ENCODE peak calls at places on chromosomes 11 and 22, in eight cellular contexts. One of them, this sample, is unnamed.

GRCh38 chr11:104881117-104881794 is 17.0 kb downstream of the CASP12 start:
- DNase-seq in GM12878: no peak
- DNase-seq in K562: no peak
- DNase-seq in HCT116: no peak
- DNase-seq in HepG2: no peak
- DNase-seq in GM23338: no peak
- DNase-seq in endothelial cell of umbilical vein: no peak
- DNase-seq in H1: no peak
- DNase-seq in this sample: no peak

GRCh38 chr11:35009941-35010337 is 93.5 kb downstream of the PDHX start:
- DNase-seq in GM12878: no peak
- DNase-seq in K562: no peak
- DNase-seq in HCT116: no peak
- DNase-seq in HepG2: no peak
- DNase-seq in GM23338: no peak
- DNase-seq in endothelial cell of umbilical vein: no peak
- DNase-seq in H1: no peak
- DNase-seq in this sample: no peak

GRCh38 chr11:7417328-7417727 is 68.0 kb upstream of the OLFML1 start:
- DNase-seq in GM12878: no peak
- DNase-seq in K562: no peak
- DNase-seq in HCT116: no peak
- DNase-seq in HepG2: no peak
- DNase-seq in GM23338: peak; percentile 77
- DNase-seq in endothelial cell of umbilical vein: no peak
- DNase-seq in H1: no peak
- DNase-seq in this sample: no peak

GRCh38 chr11:119323532-119324033 is 6.7 kb upstream of the MCAM start:
- DNase-seq in GM12878: peak; percentile 37
- DNase-seq in K562: peak; percentile 86
- DNase-seq in HCT116: peak; percentile 51
- DNase-seq in HepG2: peak; percentile 46
- DNase-seq in GM23338: peak; percentile 95
- DNase-seq in endothelial cell of umbilical vein: peak; percentile 76
- DNase-seq in H1: no peak
- DNase-seq in this sample: no peak

GRCh38 chr22:27686534-27686933 is 115.0 kb downstream of the MN1 start:
- DNase-seq in GM12878: no peak
- DNase-seq in K562: peak; percentile 37
- DNase-seq in HCT116: peak; percentile 68
- DNase-seq in HepG2: peak; percentile 39
- DNase-seq in GM23338: no peak
- DNase-seq in endothelial cell of umbilical vein: peak; percentile 87
- DNase-seq in H1: no peak
- DNase-seq in this sample: no peak

GRCh38 chr11:47488111-47488510 is 39.2 kb upstream of the RAPSN start:
- DNase-seq in GM12878: no peak
- DNase-seq in K562: no peak
- DNase-seq in HCT116: no peak
- DNase-seq in HepG2: peak; percentile 59
- DNase-seq in GM23338: no peak
- DNase-seq in endothelial cell of umbilical vein: no peak
- DNase-seq in H1: no peak
- DNase-seq in this sample: no peak

GRCh38 chr11:101912823-101913284 is 2.0 kb upstream of the CEP126 start:
- DNase-seq in GM12878: no peak
- DNase-seq in K562: no peak
- DNase-seq in HCT116: no peak
- DNase-seq in HepG2: peak; percentile 45
- DNase-seq in GM23338: no peak
- DNase-seq in endothelial cell of umbilical vein: peak; percentile 97
- DNase-seq in H1: no peak
- DNase-seq in this sample: no peak

GRCh38 chr11:90228056-90228455 is 5.2 kb upstream of the CHORDC1 start:
- DNase-seq in GM12878: no peak
- DNase-seq in K562: no peak
- DNase-seq in HCT116: no peak
- DNase-seq in HepG2: no peak
- DNase-seq in GM23338: peak; percentile 34
- DNase-seq in endothelial cell of umbilical vein: no peak
- DNase-seq in H1: no peak
- DNase-seq in this sample: no peak

GRCh38 chr11:126793596-126793995 is 207.0 kb downstream of the KIRREL3 start:
- DNase-seq in GM12878: no peak
- DNase-seq in K562: no peak
- DNase-seq in HCT116: no peak
- DNase-seq in HepG2: no peak
- DNase-seq in GM23338: no peak
- DNase-seq in endothelial cell of umbilical vein: no peak
- DNase-seq in H1: no peak
- DNase-seq in this sample: no peak

GRCh38 chr11:67370351-67371076 is 2.9 kb downstream of the CLCF1 start:
- DNase-seq in GM12878: no peak
- DNase-seq in K562: no peak
- DNase-seq in HCT116: no peak
- DNase-seq in HepG2: no peak
- DNase-seq in GM23338: no peak
- DNase-seq in endothelial cell of umbilical vein: no peak
- DNase-seq in H1: no peak
- DNase-seq in this sample: no peak

GRCh38 chr22:26656896-26657851 is at the start of gene MIAT:
- DNase-seq in GM12878: no peak
- DNase-seq in K562: peak; percentile 37
- DNase-seq in HCT116: no peak
- DNase-seq in HepG2: no peak
- DNase-seq in GM23338: peak; percentile 90
- DNase-seq in endothelial cell of umbilical vein: no peak
- DNase-seq in H1: no peak
- DNase-seq in this sample: no peak

GRCh38 chr11:116224889-116225200 is 547.9 kb downstream of the BUD13 start:
- DNase-seq in GM12878: no peak
- DNase-seq in K562: no peak
- DNase-seq in HCT116: no peak
- DNase-seq in HepG2: no peak
- DNase-seq in GM23338: no peak
- DNase-seq in endothelial cell of umbilical vein: no peak
- DNase-seq in H1: no peak
- DNase-seq in this sample: no peak

GRCh38 chr22:20137671-20138416 is 6.2 kb downstream of the ZDHHC8 start:
- DNase-seq in GM12878: no peak
- DNase-seq in K562: no peak
- DNase-seq in HCT116: no peak
- DNase-seq in HepG2: no peak
- DNase-seq in GM23338: no peak
- DNase-seq in endothelial cell of umbilical vein: no peak
- DNase-seq in H1: no peak
- DNase-seq in this sample: no peak
- TF ChIP-seq POLR2AphosphoS5 in GM12878: no peak
- TF ChIP-seq POLR2AphosphoS5 in K562: no peak
- TF ChIP-seq POLR2AphosphoS5 in HCT116: no peak
- TF ChIP-seq POLR2AphosphoS5 in HepG2: no peak
- TF ChIP-seq POLR2AphosphoS5 in GM23338: no peak
- TF ChIP-seq POLR2AphosphoS5 in endothelial cell of umbilical vein: no peak
- TF ChIP-seq POLR2AphosphoS5 in H1: no peak
- TF ChIP-seq POLR2AphosphoS5 in this sample: no peak

GRCh38 chr11:986952-987305 is 49.6 kb downstream of the MUC6 start:
- DNase-seq in GM12878: no peak
- DNase-seq in K562: no peak
- DNase-seq in HCT116: no peak
- DNase-seq in HepG2: no peak
- DNase-seq in GM23338: no peak
- DNase-seq in endothelial cell of umbilical vein: no peak
- DNase-seq in H1: no peak
- DNase-seq in this sample: no peak

GRCh38 chr11:985848-986247 is 50.7 kb downstream of the MUC6 start:
- DNase-seq in GM12878: no peak
- DNase-seq in K562: no peak
- DNase-seq in HCT116: no peak
- DNase-seq in HepG2: no peak
- DNase-seq in GM23338: no peak
- DNase-seq in endothelial cell of umbilical vein: no peak
- DNase-seq in H1: no peak
- DNase-seq in this sample: no peak

GRCh38 chr11:985435-985834 is 51.1 kb downstream of the MUC6 start:
- DNase-seq in GM12878: no peak
- DNase-seq in K562: no peak
- DNase-seq in HCT116: no peak
- DNase-seq in HepG2: no peak
- DNase-seq in GM23338: no peak
- DNase-seq in endothelial cell of umbilical vein: no peak
- DNase-seq in H1: no peak
- DNase-seq in this sample: no peak

GRCh38 chr11:987671-988070 is 48.8 kb downstream of the MUC6 start:
- DNase-seq in GM12878: no peak
- DNase-seq in K562: no peak
- DNase-seq in HCT116: no peak
- DNase-seq in HepG2: no peak
- DNase-seq in GM23338: no peak
- DNase-seq in endothelial cell of umbilical vein: no peak
- DNase-seq in H1: no peak
- DNase-seq in this sample: no peak

DNA sequence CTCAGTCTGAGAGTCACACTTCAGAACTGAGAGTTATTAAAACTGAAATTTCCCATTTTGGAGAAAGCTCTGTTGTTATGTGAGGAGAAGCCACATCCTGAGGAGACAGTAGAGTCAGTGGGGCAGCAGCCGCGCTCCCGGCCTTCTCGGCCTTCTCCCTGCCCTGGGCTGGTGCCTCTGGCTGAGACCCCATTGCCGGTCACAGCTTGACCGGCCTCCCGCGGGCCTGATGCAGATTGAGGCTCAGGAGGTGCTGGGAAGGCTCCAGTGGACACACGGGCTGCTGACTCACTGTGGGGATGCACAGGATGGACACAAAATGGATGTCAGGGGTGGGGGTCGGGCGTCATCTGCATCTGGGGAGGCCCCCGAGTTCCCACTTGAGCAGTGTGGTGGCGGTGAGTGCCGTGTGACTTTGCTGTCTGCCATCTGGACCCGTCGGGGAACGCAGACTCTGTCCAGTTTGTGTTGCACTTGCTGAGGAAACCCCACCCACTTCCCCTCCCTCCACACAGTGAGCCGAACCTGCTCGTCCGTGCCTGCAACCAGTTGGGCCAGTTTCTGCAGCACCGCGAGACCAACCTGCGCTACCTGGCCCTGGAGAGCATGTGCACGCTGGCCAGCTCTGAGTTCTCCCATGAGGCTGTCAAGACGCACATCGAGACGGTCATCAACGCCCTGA is 50.1 kb downstream of the MUC6 start:
- DNase-seq in GM12878: no peak
- DNase-seq in K562: no peak
- DNase-seq in HCT116: no peak
- DNase-seq in HepG2: no peak
- DNase-seq in GM23338: no peak
- DNase-seq in endothelial cell of umbilical vein: no peak
- DNase-seq in H1: no peak
- DNase-seq in this sample: no peak
- H3K4me3 ChIP-seq in GM12878: no peak overlapping the region
- H3K4me3 ChIP-seq in K562: no peak overlapping the region
- H3K4me3 ChIP-seq in HCT116: no peak overlapping the region
- H3K4me3 ChIP-seq in HepG2: no peak overlapping the region
- H3K4me3 ChIP-seq in GM23338: no peak overlapping the region
- H3K4me3 ChIP-seq in endothelial cell of umbilical vein: no peak overlapping the region
- H3K4me3 ChIP-seq in H1: no peak overlapping the region
- H3K4me3 ChIP-seq in this sample: no peak overlapping the region

GRCh38 chr11:121838571-121838970 is 277.4 kb downstream of the BLID start:
- DNase-seq in GM12878: no peak
- DNase-seq in K562: no peak
- DNase-seq in HCT116: no peak
- DNase-seq in HepG2: no peak
- DNase-seq in GM23338: no peak
- DNase-seq in endothelial cell of umbilical vein: no peak
- DNase-seq in H1: no peak
- DNase-seq in this sample: no peak

GRCh38 chr11:121839821-121840220 is 276.2 kb downstream of the BLID start:
- DNase-seq in GM12878: no peak
- DNase-seq in K562: no peak
- DNase-seq in HCT116: no peak
- DNase-seq in HepG2: no peak
- DNase-seq in GM23338: no peak
- DNase-seq in endothelial cell of umbilical vein: no peak
- DNase-seq in H1: no peak
- DNase-seq in this sample: no peak

GRCh38 chr11:121844016-121844415 is 272.0 kb downstream of the BLID start:
- DNase-seq in GM12878: no peak
- DNase-seq in K562: no peak
- DNase-seq in HCT116: no peak
- DNase-seq in HepG2: no peak
- DNase-seq in GM23338: peak; percentile 7
- DNase-seq in endothelial cell of umbilical vein: no peak
- DNase-seq in H1: no peak
- DNase-seq in this sample: no peak

GRCh38 chr11:121841487-121842167 is 274.4 kb downstream of the BLID start:
- DNase-seq in GM12878: no peak
- DNase-seq in K562: no peak
- DNase-seq in HCT116: no peak
- DNase-seq in HepG2: peak; percentile 4
- DNase-seq in GM23338: peak; percentile 39
- DNase-seq in endothelial cell of umbilical vein: peak; percentile 79
- DNase-seq in H1: no peak
- DNase-seq in this sample: no peak

DNA sequence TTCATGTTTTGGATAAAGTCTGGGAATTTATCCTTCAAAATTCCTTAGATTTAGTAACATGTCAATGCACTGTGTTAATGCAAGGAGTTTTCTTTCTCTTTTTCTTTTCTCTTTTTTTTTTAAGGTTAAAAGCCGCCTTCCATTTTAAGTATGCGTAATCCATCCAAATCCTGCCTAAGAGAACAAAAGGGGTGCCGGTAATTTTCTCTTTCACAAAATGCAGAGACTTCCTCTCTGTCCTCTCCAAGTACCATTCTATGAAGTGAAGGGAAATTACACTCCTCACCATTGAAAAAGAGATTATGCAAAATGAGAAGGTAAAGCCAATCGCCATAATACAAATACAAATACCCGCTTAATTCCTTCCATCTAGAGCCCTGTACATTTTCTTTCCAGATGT is 273.8 kb downstream of the BLID start:
- DNase-seq in GM12878: no peak
- DNase-seq in K562: no peak
- DNase-seq in HCT116: no peak
- DNase-seq in HepG2: no peak
- DNase-seq in GM23338: no peak
- DNase-seq in endothelial cell of umbilical vein: no peak
- DNase-seq in H1: no peak
- DNase-seq in this sample: no peak
- TF ChIP-seq EZH2 in GM12878: no peak
- TF ChIP-seq EZH2 in K562: no peak
- TF ChIP-seq EZH2 in HCT116: no peak
- TF ChIP-seq EZH2 in HepG2: no peak
- TF ChIP-seq EZH2 in GM23338: no peak
- TF ChIP-seq EZH2 in endothelial cell of umbilical vein: no peak
- TF ChIP-seq EZH2 in H1: no peak
- TF ChIP-seq EZH2 in this sample: no peak

GRCh38 chr11:86116386-86116726 is 47.5 kb upstream of the PICALM start:
- DNase-seq in GM12878: peak; percentile 77
- DNase-seq in K562: no peak
- DNase-seq in HCT116: no peak
- DNase-seq in HepG2: no peak
- DNase-seq in GM23338: no peak
- DNase-seq in endothelial cell of umbilical vein: no peak
- DNase-seq in H1: no peak
- DNase-seq in this sample: no peak
- TF ChIP-seq POLR2AphosphoS5 in GM12878: peak; percentile 63
- TF ChIP-seq POLR2AphosphoS5 in K562: no peak
- TF ChIP-seq POLR2AphosphoS5 in HCT116: no peak
- TF ChIP-seq POLR2AphosphoS5 in HepG2: no peak
- TF ChIP-seq POLR2AphosphoS5 in GM23338: no peak
- TF ChIP-seq POLR2AphosphoS5 in endothelial cell of umbilical vein: no peak
- TF ChIP-seq POLR2AphosphoS5 in H1: no peak
- TF ChIP-seq POLR2AphosphoS5 in this sample: no peak